ENCODE peak calls at places on chromosomes 7 and 10, in six cellular contexts. A, Y, G, P, N and Q are unnamed samples.

GRCh38 chr7:43577485-43577951 is 5.4 kb upstream of the STK17A start:
- DNase-seq in A (no peak), Y (no peak), G (no peak), P (no peak), N (no peak), Q (no peak)

GRCh38 chr7:96526492-96526891 is 183.2 kb downstream of the SEM1 start:
- DNase-seq in A (no peak), Y (peak), G (no peak), P (no peak), N (no peak), Q (no peak)

GRCh38 chr7:31083205-31083801 is 31.2 kb downstream of the ADCYAP1R1 start:
- DNase-seq in A (no peak), Y (peak), G (no peak), P (no peak), N (no peak), Q (no peak)

GRCh38 chr10:89296227-89296648 is 5.6 kb upstream of the IFIT2 start:
- DNase-seq in A (no peak), Y (no peak), G (no peak), P (no peak), N (no peak), Q (no peak)

GRCh38 chr7:84196007-84196551 is 1.5 kb upstream of the SEMA3A start:
- DNase-seq in A (no peak), Y (no peak), G (no peak), P (no peak), N (no peak), Q (no peak)

GRCh38 chr10:103502849-103503660 is 9.6 kb downstream of the NEURL1 start:
- DNase-seq in A (no peak), Y (peak), G (no peak), P (no peak), N (no peak), Q (peak)

GRCh38 chr7:64558781-64559180 is 4.1 kb downstream of the ZNF680 start:
- DNase-seq in A (no peak), Y (no peak), G (no peak), P (no peak), N (no peak), Q (no peak)

GRCh38 chr7:72754312-72754711 is 73.7 kb downstream of the TYW1B start:
- DNase-seq in A (no peak), Y (no peak), G (no peak), P (no peak), N (no peak), Q (no peak)

GRCh38 chr7:77258014-77258413 is 58.4 kb upstream of the FGL2 start:
- DNase-seq in A (no peak), Y (no peak), G (no peak), P (no peak), N (no peak), Q (no peak)

GRCh38 chr7:153524070-153524601 is 528.1 kb upstream of the DPP6 start:
- DNase-seq in A (no peak), Y (no peak), G (no peak), P (no peak), N (no peak), Q (peak)

GRCh38 chr7:152076324-152076821 is 50.9 kb downstream of the GALNT11 start:
- DNase-seq in A (no peak), Y (no peak), G (no peak), P (no peak), N (no peak), Q (no peak)

GRCh38 chr7:141974831-141975230 is 1.3 kb upstream of the TAS2R38 start:
- DNase-seq in A (peak), Y (no peak), G (no peak), P (no peak), N (no peak), Q (no peak)